ENCODE peak calls at places on chromosomes 11 and 22, in four cellular contexts. R is CD4-positive, alpha-beta T cell; H is upper lobe of right lung; J is spleen. M is an unnamed sample.

GRCh38 chr11:92791886-92792285 is 177.6 kb upstream of the MTNR1B start:
- DNase-seq in R (no peak), H (no peak), J (no peak), M (no peak)

GRCh38 chr11:95266751-95267374 is 35.9 kb upstream of the SESN3 start:
- DNase-seq in R (no peak), H (no peak), J (no peak), M (no peak)

GRCh38 chr11:85096939-85097338 is 530.2 kb downstream of the DLG2 start:
- DNase-seq in R (no peak), H (no peak), J (no peak), M (no peak)

GRCh38 chr22:26648761-26649363 is 8.5 kb upstream of the MIAT start:
- DNase-seq in R (no peak), H (no peak), J (no peak), M (no peak)

GRCh38 chr11:112213753-112214152 is 12.5 kb upstream of the PTS start:
- DNase-seq in R (no peak), H (no peak), J (no peak), M (no peak)

GRCh38 chr11:128506999-128507591 is 80.3 kb downstream of the ETS1 start:
- DNase-seq in R (peak; percentile 45), H (peak; percentile 76), J (no peak), M (peak; percentile 83)

GRCh38 chr22:50569041-50569459 is 6.3 kb upstream of the SYCE3 start:
- DNase-seq in R (no peak), H (no peak), J (no peak), M (no peak)

GRCh38 chr11:13110929-13111812 is 102.1 kb downstream of the RASSF10 start:
- DNase-seq in R (no peak), H (no peak), J (no peak), M (no peak)

GRCh38 chr11:68962527-68963250 is 18.1 kb downstream of the MRGPRD start:
- DNase-seq in R (peak; percentile 16), H (peak; percentile 40), J (peak; percentile 46), M (no peak)

GRCh38 chr22:50276143-50276542 is 6.0 kb upstream of the MAPK11 start:
- DNase-seq in R (no peak), H (peak; percentile 92), J (peak; percentile 87), M (no peak)

GRCh38 chr11:109015283-109015682 is 350.4 kb downstream of the DDX10 start:
- DNase-seq in R (no peak), H (no peak), J (no peak), M (no peak)

GRCh38 chr11:119470316-119471266 is 47.6 kb upstream of the THY1 start:
- DNase-seq in R (no peak), H (no peak), J (no peak), M (no peak)

GRCh38 chr22:36362819-36363377 is 24.9 kb downstream of the MYH9 start:
- DNase-seq in R (no peak), H (no peak), J (no peak), M (no peak)

GRCh38 chr22:18999416-18999815 is 63.3 kb upstream of the PRODH start:
- DNase-seq in R (no peak), H (no peak), J (no peak), M (no peak)

GRCh38 chr22:18996376-18996900 is 60.3 kb upstream of the PRODH start:
- DNase-seq in R (no peak), H (no peak), J (no peak), M (no peak)

GRCh38 chr22:18998998-18999397 is 62.9 kb upstream of the PRODH start:
- DNase-seq in R (no peak), H (no peak), J (no peak), M (no peak)

GRCh38 chr22:18997306-18997924 is 61.3 kb upstream of the PRODH start:
- DNase-seq in R (no peak), H (no peak), J (no peak), M (no peak)

GRCh38 chr22:18997925-18998315 is 61.8 kb upstream of the PRODH start:
- DNase-seq in R (no peak), H (no peak), J (no peak), M (no peak)
- H3K27me3 ChIP-seq in R (peaks cover 7% of the 10 kb centered on the region), H (peaks cover 9% of the 10 kb centered on the region), J (no peaks in the 10 kb centered on the region), M (no peaks in the 10 kb centered on the region)

DNA sequence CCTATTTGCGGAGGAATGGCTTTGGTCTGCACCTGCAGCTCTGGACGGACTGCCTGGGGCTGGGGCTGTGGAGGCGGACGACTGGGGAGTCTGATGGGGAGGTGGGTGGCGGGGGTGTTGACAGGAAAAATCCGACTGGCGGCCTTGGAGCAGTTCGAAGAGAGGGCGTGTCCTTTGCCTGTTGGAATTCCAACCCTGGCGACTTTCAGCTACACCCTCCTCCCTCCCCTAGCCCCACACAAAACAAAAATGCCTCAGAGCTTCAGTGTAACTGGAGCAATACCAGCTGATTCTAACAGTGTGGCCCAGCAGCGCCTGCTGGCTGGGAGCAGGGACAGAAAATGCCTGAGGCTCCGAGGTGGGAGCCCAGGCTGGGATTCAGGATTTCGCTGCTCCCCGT is 85.4 kb downstream of the ATXN10 start:
- DNase-seq in R (no peak), H (no peak), J (no peak), M (no peak)
- TF ChIP-seq CTCF in R (no peak), H (no peak), J (no peak), M (no peak)

GRCh38 chr11:61509058-61510029 is 795 bp downstream of the LRRC10B start:
- DNase-seq in R (peak; percentile 29), H (peak; percentile 86), J (peak; percentile 85), M (no peak)
- H3K27ac ChIP-seq in R (no peak overlapping the region), H (no peak overlapping the region), J (no peak overlapping the region), M (no peak overlapping the region)

GRCh38 chr11:64292458-64293254 is 1.6 kb downstream of the KCNK4 start:
- DNase-seq in R (no peak), H (no peak), J (no peak), M (no peak)
- H3K27me3 ChIP-seq in R (peaks cover 69% of the 10 kb centered on the region), H (peaks cover 59% of the 10 kb centered on the region), J (peaks cover 69% of the 10 kb centered on the region), M (peaks cover 22% of the 10 kb centered on the region)

GRCh38 chr22:35257321-35258143 is at the start of gene HMGXB4:
- DNase-seq in R (peak; percentile 77), H (peak; percentile 95), J (peak; percentile 98), M (peak; percentile 91)
- TF ChIP-seq CTCF in R (peak; percentile 15), H (peak; percentile 20), J (no peak), M (no peak)

GRCh38 chr11:1060885-1061616 is 13.6 kb upstream of the MUC2 start:
- DNase-seq in R (no peak), H (peak; percentile 63), J (peak; percentile 80), M (peak; percentile 59)
- H3K27ac ChIP-seq in R (no peak overlapping the region), H (no peak overlapping the region), J (no peak overlapping the region), M (no peak overlapping the region)

GRCh38 chr22:43439368-43440102 is 27.7 kb downstream of the MPPED1 start:
- DNase-seq in R (no peak), H (peak; percentile 65), J (peak; percentile 69), M (no peak)

GRCh38 chr22:43440556-43440955 is 28.7 kb downstream of the MPPED1 start:
- DNase-seq in R (no peak), H (peak; percentile 58), J (peak; percentile 49), M (no peak)

GRCh38 chr22:43438666-43439347 is 27.0 kb downstream of the MPPED1 start:
- DNase-seq in R (no peak), H (peak; percentile 44), J (peak; percentile 25), M (no peak)

GRCh38 chr22:43441216-43441615 is 29.4 kb downstream of the MPPED1 start:
- DNase-seq in R (no peak), H (peak; percentile 46), J (peak; percentile 33), M (no peak)

GRCh38 chr22:43440103-43440387 is 28.2 kb downstream of the MPPED1 start:
- DNase-seq in R (no peak), H (no peak), J (no peak), M (no peak)
- H3K27me3 ChIP-seq in R (no peaks in the 10 kb centered on the region), H (peaks cover 1% of the 10 kb centered on the region), J (no peaks in the 10 kb centered on the region), M (no peaks in the 10 kb centered on the region)

DNA sequence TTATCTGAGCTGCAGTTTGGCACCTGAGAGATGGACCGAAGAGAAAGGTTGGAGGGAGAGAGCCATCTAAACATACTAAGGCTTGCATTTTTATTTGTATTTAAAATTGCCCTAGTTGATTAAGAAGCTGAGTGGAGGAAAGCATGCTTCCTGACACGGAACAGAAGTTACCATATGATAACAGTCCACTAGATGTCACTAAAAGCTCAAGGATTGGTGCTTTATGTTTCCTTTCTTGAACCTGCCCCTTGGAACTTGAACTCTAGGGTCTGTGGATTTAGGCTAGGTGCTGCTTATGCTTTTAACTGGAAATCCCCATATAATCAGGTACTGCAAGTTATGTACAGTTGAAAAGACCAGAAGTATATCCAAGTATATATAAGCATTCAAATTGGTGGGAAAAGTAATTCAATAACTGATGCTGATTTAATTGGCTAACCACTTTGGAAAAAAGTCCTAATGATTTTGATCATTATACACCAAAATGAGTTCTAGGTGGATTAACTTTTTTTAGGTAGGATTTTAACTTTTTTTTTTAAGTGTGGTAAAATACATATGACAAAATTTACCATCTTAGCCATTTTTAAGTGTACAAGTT is 9.5 kb downstream of the RBMXL2 start:
- DNase-seq in R (no peak), H (no peak), J (no peak), M (no peak)
- TF ChIP-seq CTCF in R (peak; percentile 72), H (peak; percentile 62), J (peak; percentile 65), M (peak; percentile 20)

GRCh38 chr11:1874406-1875092 is 17.1 kb downstream of the PRR33 start:
- DNase-seq in R (no peak), H (no peak), J (peak; percentile 76), M (no peak)

GRCh38 chr11:1875093-1875785 is 16.5 kb downstream of the PRR33 start:
- DNase-seq in R (no peak), H (no peak), J (peak; percentile 78), M (no peak)

GRCh38 chr11:1878134-1879031 is 13.3 kb downstream of the PRR33 start:
- DNase-seq in R (no peak), H (peak; percentile 32), J (peak; percentile 75), M (no peak)

GRCh38 chr11:1877211-1878133 is 14.2 kb downstream of the PRR33 start:
- DNase-seq in R (no peak), H (peak; percentile 65), J (peak; percentile 79), M (peak; percentile 82)

GRCh38 chr11:1876361-1877063 is 15.2 kb downstream of the PRR33 start:
- DNase-seq in R (no peak), H (peak; percentile 68), J (peak; percentile 87), M (no peak)
- H3K27ac ChIP-seq in R (peak overlapping the region; percentile 13), H (no peak overlapping the region), J (no peak overlapping the region), M (peak overlapping the region; percentile 91)

GRCh38 chr11:73496134-73496533 is 101.8 kb downstream of the FAM168A start:
- DNase-seq in R (no peak), H (no peak), J (no peak), M (no peak)

GRCh38 chr11:73493838-73494598 is 103.9 kb downstream of the FAM168A start:
- DNase-seq in R (no peak), H (no peak), J (no peak), M (no peak)

GRCh38 chr11:73498343-73498742 is 99.6 kb downstream of the FAM168A start:
- DNase-seq in R (no peak), H (no peak), J (no peak), M (no peak)
- H3K27me3 ChIP-seq in R (no peaks in the 10 kb centered on the region), H (no peaks in the 10 kb centered on the region), J (no peaks in the 10 kb centered on the region), M (no peaks in the 10 kb centered on the region)